ENCODE peak calls at places on chromosomes 13 and 19, in nine cellular contexts. One of them, this sample, is unnamed.

GRCh38 chr13:30314562-30314961 is 7.2 kb upstream of the KATNAL1 start:
- DNase-seq in suprapubic skin: no peak
- DNase-seq in ovary: no peak
- DNase-seq in transverse colon: no peak
- DNase-seq in A549: no peak
- DNase-seq in stomach: no peak
- DNase-seq in H1: no peak
- DNase-seq in K562: no peak
- DNase-seq in esophagus muscularis mucosa: no peak
- DNase-seq in this sample: no peak

GRCh38 chr19:35170359-35171061 is 16.0 kb downstream of the FXYD5 start:
- DNase-seq in ovary: no peak
- DNase-seq in H1: no peak
- DNase-seq in esophagus muscularis mucosa: no peak
- DNase-seq in A549: no peak
- DNase-seq in suprapubic skin: no peak
- DNase-seq in transverse colon: no peak
- DNase-seq in stomach: no peak
- DNase-seq in K562: no peak
- DNase-seq in this sample: peak; percentile 28

GRCh38 chr13:42997381-42997780 is 5.3 kb upstream of the EPSTI1 start:
- DNase-seq in A549: no peak
- DNase-seq in esophagus muscularis mucosa: no peak
- DNase-seq in ovary: no peak
- DNase-seq in suprapubic skin: no peak
- DNase-seq in K562: no peak
- DNase-seq in stomach: no peak
- DNase-seq in transverse colon: no peak
- DNase-seq in H1: no peak
- DNase-seq in this sample: no peak

GRCh38 chr13:42140494-42140893 is 92.0 kb downstream of the DGKH start:
- DNase-seq in transverse colon: no peak
- DNase-seq in suprapubic skin: no peak
- DNase-seq in ovary: no peak
- DNase-seq in H1: no peak
- DNase-seq in esophagus muscularis mucosa: no peak
- DNase-seq in A549: no peak
- DNase-seq in stomach: no peak
- DNase-seq in K562: no peak
- DNase-seq in this sample: no peak

GRCh38 chr19:7869910-7870511 is 4.2 kb downstream of the PRR36 start:
- DNase-seq in K562: peak; percentile 70
- DNase-seq in ovary: peak; percentile 78
- DNase-seq in stomach: peak; percentile 68
- DNase-seq in esophagus muscularis mucosa: no peak
- DNase-seq in suprapubic skin: peak; percentile 87
- DNase-seq in transverse colon: peak; percentile 63
- DNase-seq in A549: no peak
- DNase-seq in H1: peak; percentile 85
- DNase-seq in this sample: no peak

GRCh38 chr13:42330991-42331390 is 59.0 kb downstream of the AKAP11 start:
- DNase-seq in H1: no peak
- DNase-seq in suprapubic skin: no peak
- DNase-seq in stomach: no peak
- DNase-seq in A549: no peak
- DNase-seq in ovary: no peak
- DNase-seq in transverse colon: no peak
- DNase-seq in esophagus muscularis mucosa: no peak
- DNase-seq in K562: no peak
- DNase-seq in this sample: no peak

GRCh38 chr13:113774177-113775107 is 15.4 kb downstream of the TMEM255B start:
- DNase-seq in H1: no peak
- DNase-seq in esophagus muscularis mucosa: no peak
- DNase-seq in transverse colon: no peak
- DNase-seq in ovary: no peak
- DNase-seq in suprapubic skin: no peak
- DNase-seq in A549: peak; percentile 19
- DNase-seq in K562: no peak
- DNase-seq in stomach: peak; percentile 15
- DNase-seq in this sample: no peak

GRCh38 chr19:3471954-3472655 is 8.2 kb downstream of the SMIM24 start:
- DNase-seq in esophagus muscularis mucosa: no peak
- DNase-seq in suprapubic skin: no peak
- DNase-seq in H1: peak; percentile 86
- DNase-seq in K562: peak; percentile 77
- DNase-seq in stomach: peak; percentile 42
- DNase-seq in ovary: peak; percentile 62
- DNase-seq in transverse colon: peak; percentile 32
- DNase-seq in A549: no peak
- DNase-seq in this sample: no peak

GRCh38 chr19:47032171-47032811 is 12.7 kb downstream of the NPAS1 start:
- DNase-seq in esophagus muscularis mucosa: no peak
- DNase-seq in suprapubic skin: no peak
- DNase-seq in stomach: peak; percentile 70
- DNase-seq in A549: peak; percentile 88
- DNase-seq in K562: peak; percentile 54
- DNase-seq in ovary: no peak
- DNase-seq in transverse colon: peak; percentile 67
- DNase-seq in H1: peak; percentile 90
- DNase-seq in this sample: no peak

GRCh38 chr13:73835138-73835721 is 299.0 kb downstream of the KLF12 start:
- DNase-seq in esophagus muscularis mucosa: no peak
- DNase-seq in suprapubic skin: no peak
- DNase-seq in transverse colon: no peak
- DNase-seq in K562: peak; percentile 26
- DNase-seq in stomach: no peak
- DNase-seq in H1: no peak
- DNase-seq in ovary: no peak
- DNase-seq in A549: peak; percentile 28
- DNase-seq in this sample: no peak

GRCh38 chr19:38691938-38692457 is 44.5 kb downstream of the ACTN4 start:
- DNase-seq in stomach: no peak
- DNase-seq in K562: no peak
- DNase-seq in esophagus muscularis mucosa: no peak
- DNase-seq in transverse colon: peak; percentile 64
- DNase-seq in suprapubic skin: no peak
- DNase-seq in H1: no peak
- DNase-seq in A549: no peak
- DNase-seq in ovary: peak; percentile 63
- DNase-seq in this sample: no peak

GRCh38 chr19:10315335-10316214 is at the start of gene FDX2:
- DNase-seq in A549: peak; percentile 64
- DNase-seq in stomach: peak; percentile 91
- DNase-seq in transverse colon: peak; percentile 92
- DNase-seq in esophagus muscularis mucosa: peak; percentile 97
- DNase-seq in suprapubic skin: peak; percentile 92
- DNase-seq in K562: peak; percentile 89
- DNase-seq in ovary: peak; percentile 84
- DNase-seq in H1: peak; percentile 97
- DNase-seq in this sample: peak; percentile 86

GRCh38 chr13:90233933-90234672 is 1113.4 kb upstream of the MIR17HG start:
- DNase-seq in A549: no peak
- DNase-seq in suprapubic skin: no peak
- DNase-seq in stomach: no peak
- DNase-seq in transverse colon: no peak
- DNase-seq in K562: no peak
- DNase-seq in ovary: no peak
- DNase-seq in H1: no peak
- DNase-seq in esophagus muscularis mucosa: no peak
- DNase-seq in this sample: no peak
- TF ChIP-seq CTCF in A549: no peak
- TF ChIP-seq CTCF in suprapubic skin: no peak
- TF ChIP-seq CTCF in stomach: no peak
- TF ChIP-seq CTCF in transverse colon: no peak
- TF ChIP-seq CTCF in K562: peak; percentile 51
- TF ChIP-seq CTCF in ovary: no peak
- TF ChIP-seq CTCF in H1: no peak
- TF ChIP-seq CTCF in esophagus muscularis mucosa: no peak
- TF ChIP-seq CTCF in this sample: no peak

DNA sequence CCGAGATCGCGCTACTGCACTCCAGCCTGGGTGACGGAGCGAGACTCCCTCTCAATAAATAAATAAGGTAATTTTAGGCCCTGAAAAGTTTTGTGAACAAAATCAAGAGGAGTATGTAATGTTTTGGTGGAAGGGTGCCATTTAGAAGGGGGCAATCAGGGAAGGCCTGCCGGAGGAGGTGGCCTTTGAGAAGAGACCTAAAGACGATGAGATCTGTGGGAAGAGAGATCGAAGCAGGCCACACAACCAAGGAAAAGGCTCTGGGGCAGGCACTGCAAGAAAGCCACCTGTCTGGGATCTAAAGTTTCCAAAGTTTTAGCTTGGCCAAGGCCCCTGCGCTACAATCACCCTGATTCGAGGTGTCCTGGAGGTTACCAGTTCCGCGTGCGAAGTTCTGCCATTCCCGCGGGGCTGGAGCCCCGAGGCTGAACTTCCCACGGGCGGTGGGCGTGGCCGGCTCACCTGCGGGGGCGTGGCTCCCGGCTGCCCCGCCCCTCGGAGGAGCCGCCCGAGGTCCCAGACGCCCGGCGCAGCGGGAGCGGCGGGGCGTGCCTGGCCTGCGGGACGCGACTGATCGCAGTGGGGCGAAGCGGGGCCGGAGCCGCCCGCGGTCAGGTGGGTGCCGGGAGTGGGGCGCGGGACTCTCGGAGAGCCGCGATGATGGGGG is at the start of gene KLC3:
- DNase-seq in suprapubic skin: no peak
- DNase-seq in A549: peak; percentile 26
- DNase-seq in K562: peak; percentile 95
- DNase-seq in transverse colon: peak; percentile 61
- DNase-seq in stomach: peak; percentile 75
- DNase-seq in esophagus muscularis mucosa: no peak
- DNase-seq in H1: peak; percentile 90
- DNase-seq in ovary: no peak
- DNase-seq in this sample: no peak
- TF ChIP-seq EP300 in suprapubic skin: no peak
- TF ChIP-seq EP300 in A549: no peak
- TF ChIP-seq EP300 in K562: no peak
- TF ChIP-seq EP300 in transverse colon: no peak
- TF ChIP-seq EP300 in stomach: no peak
- TF ChIP-seq EP300 in esophagus muscularis mucosa: no peak
- TF ChIP-seq EP300 in H1: no peak
- TF ChIP-seq EP300 in ovary: no peak
- TF ChIP-seq EP300 in this sample: no peak

GRCh38 chr13:50908371-50908770 is 1.2 kb upstream of the RNASEH2B start:
- DNase-seq in esophagus muscularis mucosa: no peak
- DNase-seq in stomach: no peak
- DNase-seq in transverse colon: no peak
- DNase-seq in ovary: no peak
- DNase-seq in K562: no peak
- DNase-seq in suprapubic skin: no peak
- DNase-seq in A549: no peak
- DNase-seq in H1: no peak
- DNase-seq in this sample: no peak
- H3K4me1 ChIP-seq in esophagus muscularis mucosa: peaks cover 41% of the 10 kb centered on the region
- H3K4me1 ChIP-seq in stomach: peaks cover 37% of the 10 kb centered on the region
- H3K4me1 ChIP-seq in transverse colon: peaks cover 27% of the 10 kb centered on the region
- H3K4me1 ChIP-seq in ovary: peaks cover 6% of the 10 kb centered on the region
- H3K4me1 ChIP-seq in K562: peaks cover 13% of the 10 kb centered on the region
- H3K4me1 ChIP-seq in suprapubic skin: peaks cover 23% of the 10 kb centered on the region
- H3K4me1 ChIP-seq in A549: peaks cover 15% of the 10 kb centered on the region
- H3K4me1 ChIP-seq in H1: peaks cover 9% of the 10 kb centered on the region
- H3K4me1 ChIP-seq in this sample: peaks cover 18% of the 10 kb centered on the region

GRCh38 chr19:55750715-55751114 is 8.2 kb upstream of the RFPL4A start:
- DNase-seq in K562: no peak
- DNase-seq in transverse colon: no peak
- DNase-seq in A549: no peak
- DNase-seq in H1: no peak
- DNase-seq in esophagus muscularis mucosa: no peak
- DNase-seq in stomach: no peak
- DNase-seq in ovary: no peak
- DNase-seq in suprapubic skin: no peak
- DNase-seq in this sample: no peak

GRCh38 chr19:55753401-55753800 is 5.5 kb upstream of the RFPL4A start:
- DNase-seq in H1: no peak
- DNase-seq in transverse colon: peak; percentile 55
- DNase-seq in ovary: no peak
- DNase-seq in suprapubic skin: no peak
- DNase-seq in stomach: peak; percentile 72
- DNase-seq in K562: no peak
- DNase-seq in esophagus muscularis mucosa: no peak
- DNase-seq in A549: no peak
- DNase-seq in this sample: no peak
- TF ChIP-seq CTCF in H1: no peak
- TF ChIP-seq CTCF in transverse colon: no peak
- TF ChIP-seq CTCF in ovary: no peak
- TF ChIP-seq CTCF in suprapubic skin: no peak
- TF ChIP-seq CTCF in stomach: no peak
- TF ChIP-seq CTCF in K562: no peak
- TF ChIP-seq CTCF in esophagus muscularis mucosa: no peak
- TF ChIP-seq CTCF in A549: no peak
- TF ChIP-seq CTCF in this sample: no peak

DNA sequence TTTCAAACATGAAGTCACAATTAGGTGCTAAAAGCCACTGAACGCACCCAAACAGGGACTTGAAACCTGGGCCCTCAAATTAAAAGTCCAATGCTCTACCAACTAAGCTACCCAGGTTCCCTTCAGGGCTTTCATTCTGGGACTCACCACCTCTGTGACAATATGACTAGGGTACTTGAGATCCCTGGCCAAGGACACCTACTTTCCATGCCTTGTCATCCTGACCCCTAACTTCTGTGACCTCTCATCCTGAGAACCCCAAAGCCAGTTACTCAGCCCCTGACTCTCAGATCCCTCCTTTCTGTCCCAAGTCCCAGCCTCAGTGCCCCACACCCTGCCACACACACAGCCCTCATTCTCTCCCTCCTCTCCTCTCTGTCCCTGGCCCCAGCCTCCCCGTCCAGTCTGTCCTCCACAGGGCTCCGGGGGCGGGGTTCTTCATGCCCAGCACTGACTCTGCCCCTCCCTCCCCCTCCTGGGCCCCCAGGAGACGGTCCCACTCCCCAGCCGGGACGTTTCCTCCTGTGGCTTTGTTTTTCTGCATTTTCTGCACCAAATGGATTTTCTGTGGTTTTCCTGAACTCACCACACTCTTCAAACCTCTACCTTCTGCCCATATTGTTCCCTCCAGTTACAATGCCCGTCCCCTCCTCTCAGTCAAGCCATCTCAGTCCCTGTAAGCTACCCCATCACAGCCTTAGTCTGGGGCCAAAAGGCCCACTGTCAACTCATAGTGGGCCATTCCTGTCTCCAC is 7.0 kb downstream of the RCN3 start:
- DNase-seq in suprapubic skin: no peak
- DNase-seq in transverse colon: no peak
- DNase-seq in A549: no peak
- DNase-seq in esophagus muscularis mucosa: no peak
- DNase-seq in K562: peak; percentile 6
- DNase-seq in stomach: no peak
- DNase-seq in ovary: no peak
- DNase-seq in H1: no peak
- DNase-seq in this sample: no peak
- TF ChIP-seq EP300 in suprapubic skin: no peak
- TF ChIP-seq EP300 in transverse colon: no peak
- TF ChIP-seq EP300 in A549: no peak
- TF ChIP-seq EP300 in esophagus muscularis mucosa: no peak
- TF ChIP-seq EP300 in K562: no peak
- TF ChIP-seq EP300 in stomach: no peak
- TF ChIP-seq EP300 in ovary: no peak
- TF ChIP-seq EP300 in H1: no peak
- TF ChIP-seq EP300 in this sample: no peak